ENCODE peak calls at places on chromosomes 12 and 14, in nine cellular contexts. S is heart left ventricle, G is prostate gland, L is esophagus muscularis mucosa, M is cardiac muscle cell, P is foreskin keratinocyte, V is neural progenitor cell, O is K562, U is IMR-90. H is an unnamed sample.
A peak's percentile ranks its signal among the peaks of the same experiment; 100 is the strongest.

GRCh38 chr14:64705406-64706118 is 1.3 kb downstream of the PLEKHG3 start:
- DNase-seq in S (no peak), G (peak; percentile 25), L (no peak), M (no peak), P (peak; percentile 39), V (peak; percentile 49), O (no peak), U (no peak), H (no peak)

GRCh38 chr12:12582895-12583303 is 20.2 kb upstream of the DUSP16 start:
- DNase-seq in S (no peak), G (no peak), L (no peak), M (peak; percentile 21), P (peak; percentile 21), V (no peak), O (no peak), U (peak; percentile 67), H (peak; percentile 84)

GRCh38 chr14:75234173-75234855 is 44.3 kb upstream of the FOS start:
- DNase-seq in S (peak; percentile 59), G (no peak), L (no peak), M (peak; percentile 94), P (peak; percentile 75), V (no peak), O (peak; percentile 42), U (peak; percentile 90), H (no peak)

GRCh38 chr14:99643343-99643742 is 1.6 kb upstream of the HHIPL1 start:
- DNase-seq in S (no peak), G (no peak), L (no peak), M (no peak), P (no peak), V (no peak), O (no peak), U (no peak), H (no peak)

GRCh38 chr12:7645395-7646177 is 20.1 kb downstream of the APOBEC1 start:
- DNase-seq in S (no peak), G (no peak), L (no peak), M (peak; percentile 47), P (no peak), V (peak; percentile 59), O (peak; percentile 35), U (peak; percentile 31), H (no peak)

GRCh38 chr12:78793982-78794381 is 70.6 kb upstream of the SYT1 start:
- DNase-seq in S (no peak), G (no peak), L (no peak), M (no peak), P (no peak), V (no peak), O (no peak), U (no peak), H (no peak)

GRCh38 chr12:2691001-2691339 is 103.8 kb upstream of the FKBP4 start:
- DNase-seq in S (no peak), G (no peak), L (no peak), M (peak; percentile 51), P (peak; percentile 5), V (peak; percentile 74), O (no peak), U (peak; percentile 7), H (no peak)

GRCh38 chr12:20314325-20314724 is 54.0 kb upstream of the PDE3A start:
- DNase-seq in S (no peak), G (no peak), L (no peak), M (peak; percentile 72), P (no peak), V (no peak), O (no peak), U (peak; percentile 21), H (no peak)

GRCh38 chr14:59439256-59440015 is 25.7 kb downstream of the GPR135 start:
- DNase-seq in S (no peak), G (no peak), L (no peak), M (peak; percentile 86), P (no peak), V (no peak), O (no peak), U (peak; percentile 74), H (no peak)

GRCh38 chr14:31205681-31206535 is 1.7 kb downstream of the HECTD1 start:
- DNase-seq in S (no peak), G (no peak), L (no peak), M (peak; percentile 68), P (peak; percentile 33), V (peak; percentile 35), O (peak; percentile 23), U (peak; percentile 88), H (no peak)

GRCh38 chr12:60451457-60451856 is 855.6 kb downstream of the SLC16A7 start:
- DNase-seq in S (no peak), G (no peak), L (no peak), M (no peak), P (no peak), V (no peak), O (no peak), U (no peak), H (no peak)

GRCh38 chr14:65243766-65244442 is 141.6 kb upstream of the MAX start:
- DNase-seq in S (no peak), G (no peak), L (no peak), M (peak; percentile 69), P (peak; percentile 24), V (no peak), O (peak; percentile 28), U (peak; percentile 36), H (no peak)

GRCh38 chr12:45284096-45284901 is 68.4 kb downstream of the ANO6 start:
- DNase-seq in S (no peak), G (no peak), L (no peak), M (peak; percentile 78), P (peak; percentile 32), V (peak; percentile 60), O (no peak), U (peak; percentile 87), H (no peak)

GRCh38 chr14:65866906-65867305 is 454.4 kb downstream of the FUT8 start:
- DNase-seq in S (no peak), G (no peak), L (no peak), M (peak; percentile 16), P (no peak), V (no peak), O (no peak), U (no peak), H (no peak)

GRCh38 chr14:74846968-74847549 is 28.9 kb downstream of the PROX2 start:
- DNase-seq in S (no peak), G (no peak), L (no peak), M (peak; percentile 30), P (peak; percentile 53), V (no peak), O (no peak), U (peak; percentile 80), H (no peak)

GRCh38 chr12:58496411-58496810 is 423.9 kb downstream of the LRIG3 start:
- DNase-seq in S (no peak), G (no peak), L (no peak), M (no peak), P (peak; percentile 33), V (no peak), O (no peak), U (peak; percentile 30), H (no peak)

GRCh38 chr14:96189288-96189711 is 15.3 kb upstream of the BDKRB2 start:
- DNase-seq in S (no peak), G (no peak), L (no peak), M (peak; percentile 78), P (no peak), V (no peak), O (no peak), U (peak; percentile 97), H (no peak)

GRCh38 chr12:2341051-2341751 is 288.4 kb downstream of the CACNA1C start:
- DNase-seq in S (no peak), G (no peak), L (no peak), M (no peak), P (no peak), V (no peak), O (no peak), U (no peak), H (no peak)

GRCh38 chr12:108307006-108307405 is 32.1 kb downstream of the CMKLR1 start:
- DNase-seq in S (no peak), G (no peak), L (no peak), M (peak; percentile 9), P (no peak), V (no peak), O (no peak), U (peak; percentile 35), H (no peak)
- H3K27ac ChIP-seq in S (peak overlapping the region; percentile 75), G (no peak overlapping the region), L (no peak overlapping the region), M (no peak overlapping the region), P (no peak overlapping the region), V (no peak overlapping the region), O (no peak overlapping the region), U (no peak overlapping the region), H (no peak overlapping the region)

DNA sequence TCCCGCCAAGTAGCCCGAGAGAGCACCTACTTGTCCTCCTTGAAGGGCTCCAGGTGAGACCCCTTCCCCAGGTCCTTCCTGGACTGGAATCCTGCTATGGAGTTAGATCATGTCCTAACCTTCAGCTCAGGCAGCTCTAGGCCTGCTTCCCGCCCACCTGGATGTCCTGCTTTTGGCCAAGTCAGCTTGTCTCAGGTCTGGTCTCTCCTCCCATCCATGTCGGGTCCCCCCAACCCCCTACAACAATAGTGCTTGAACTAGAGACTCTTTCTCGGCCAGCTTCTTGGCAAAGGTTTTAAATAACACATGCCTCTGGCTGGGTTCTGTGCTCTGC is 3.6 kb downstream of the NAB2 start:
- DNase-seq in S (no peak), G (no peak), L (no peak), M (no peak), P (no peak), V (no peak), O (no peak), U (no peak), H (no peak)
- H3K27ac ChIP-seq in S (peak overlapping the region; percentile 99), G (peak overlapping the region; percentile 79), L (peak overlapping the region; percentile 99), M (no peak overlapping the region), P (no peak overlapping the region), V (no peak overlapping the region), O (no peak overlapping the region), U (peak overlapping the region; percentile 27), H (peak overlapping the region; percentile 78)

GRCh38 chr12:64631197-64631596 is 20.9 kb downstream of the RASSF3 start:
- DNase-seq in S (no peak), G (no peak), L (no peak), M (no peak), P (no peak), V (no peak), O (no peak), U (no peak), H (no peak)

GRCh38 chr12:64634508-64635092 is 24.3 kb downstream of the RASSF3 start:
- DNase-seq in S (no peak), G (no peak), L (no peak), M (no peak), P (no peak), V (no peak), O (no peak), U (no peak), H (no peak)

GRCh38 chr12:64633186-64633939 is 23.1 kb downstream of the RASSF3 start:
- DNase-seq in S (no peak), G (no peak), L (no peak), M (no peak), P (no peak), V (no peak), O (no peak), U (no peak), H (no peak)

GRCh38 chr12:64635356-64635998 is 25.2 kb downstream of the RASSF3 start:
- DNase-seq in S (no peak), G (no peak), L (no peak), M (no peak), P (no peak), V (no peak), O (no peak), U (no peak), H (no peak)

GRCh38 chr12:64633940-64634337 is 23.6 kb downstream of the RASSF3 start:
- DNase-seq in S (peak; percentile 32), G (peak; percentile 47), L (no peak), M (peak; percentile 78), P (peak; percentile 51), V (no peak), O (no peak), U (peak; percentile 83), H (peak; percentile 34)
- H3K27ac ChIP-seq in S (peak overlapping the region; percentile 40), G (no peak overlapping the region), L (peak overlapping the region; percentile 28), M (no peak overlapping the region), P (no peak overlapping the region), V (no peak overlapping the region), O (no peak overlapping the region), U (no peak overlapping the region), H (no peak overlapping the region)

GRCh38 chr14:78974691-78975090 is 804.5 kb downstream of the NRXN3 start:
- DNase-seq in S (no peak), G (no peak), L (no peak), M (peak; percentile 35), P (peak; percentile 85), V (no peak), O (no peak), U (peak; percentile 82), H (peak; percentile 20)
- H3K27ac ChIP-seq in S (no peak overlapping the region), G (no peak overlapping the region), L (no peak overlapping the region), M (no peak overlapping the region), P (peak overlapping the region; percentile 47), V (no peak overlapping the region), O (no peak overlapping the region), U (no peak overlapping the region), H (peak overlapping the region; percentile 52)